ENCODE peak calls at places on chromosomes 12 and 14, in eight cellular contexts. One of them, this sample, is unnamed.

GRCh38 chr12:91813701-91814100 is 331.9 kb downstream of the BTG1 start:
- DNase-seq in left lung: no peak
- DNase-seq in body of pancreas: no peak
- DNase-seq in upper lobe of right lung: no peak
- DNase-seq in tibial artery: no peak
- DNase-seq in cardiac muscle cell: no peak
- DNase-seq in right atrium auricular region: no peak
- DNase-seq in fibroblast of lung: peak; percentile 28
- DNase-seq in this sample: no peak

GRCh38 chr12:107287436-107288413 is 194.4 kb upstream of the CRY1 start:
- DNase-seq in left lung: no peak
- DNase-seq in body of pancreas: no peak
- DNase-seq in upper lobe of right lung: no peak
- DNase-seq in tibial artery: no peak
- DNase-seq in cardiac muscle cell: no peak
- DNase-seq in right atrium auricular region: no peak
- DNase-seq in fibroblast of lung: peak; percentile 29
- DNase-seq in this sample: peak; percentile 87

GRCh38 chr12:34295366-34296142 is 273.3 kb downstream of the ALG10 start:
- DNase-seq in left lung: peak; percentile 13
- DNase-seq in body of pancreas: peak; percentile 2
- DNase-seq in upper lobe of right lung: no peak
- DNase-seq in tibial artery: peak; percentile 48
- DNase-seq in cardiac muscle cell: no peak
- DNase-seq in right atrium auricular region: no peak
- DNase-seq in fibroblast of lung: no peak
- DNase-seq in this sample: no peak

GRCh38 chr14:69547701-69548348 is 26.8 kb downstream of the CCDC177 start:
- DNase-seq in left lung: no peak
- DNase-seq in body of pancreas: peak; percentile 14
- DNase-seq in upper lobe of right lung: no peak
- DNase-seq in tibial artery: no peak
- DNase-seq in cardiac muscle cell: peak; percentile 63
- DNase-seq in right atrium auricular region: no peak
- DNase-seq in fibroblast of lung: peak; percentile 53
- DNase-seq in this sample: no peak

GRCh38 chr12:51371295-51371953 is 19.8 kb downstream of the GALNT6 start:
- DNase-seq in left lung: peak; percentile 77
- DNase-seq in body of pancreas: peak; percentile 70
- DNase-seq in upper lobe of right lung: no peak
- DNase-seq in tibial artery: peak; percentile 90
- DNase-seq in cardiac muscle cell: peak; percentile 36
- DNase-seq in right atrium auricular region: peak; percentile 78
- DNase-seq in fibroblast of lung: peak; percentile 98
- DNase-seq in this sample: no peak

GRCh38 chr14:61484826-61485584 is 163.6 kb downstream of the PRKCH start:
- DNase-seq in left lung: no peak
- DNase-seq in body of pancreas: peak; percentile 71
- DNase-seq in upper lobe of right lung: no peak
- DNase-seq in tibial artery: no peak
- DNase-seq in cardiac muscle cell: no peak
- DNase-seq in right atrium auricular region: no peak
- DNase-seq in fibroblast of lung: no peak
- DNase-seq in this sample: no peak

GRCh38 chr12:52655251-52655650 is 3.2 kb upstream of the KRT2 start:
- DNase-seq in left lung: no peak
- DNase-seq in body of pancreas: no peak
- DNase-seq in upper lobe of right lung: no peak
- DNase-seq in tibial artery: no peak
- DNase-seq in cardiac muscle cell: no peak
- DNase-seq in right atrium auricular region: peak; percentile 44
- DNase-seq in fibroblast of lung: peak; percentile 4
- DNase-seq in this sample: no peak

GRCh38 chr12:13425766-13426165 is 229.2 kb downstream of the EMP1 start:
- DNase-seq in left lung: no peak
- DNase-seq in body of pancreas: no peak
- DNase-seq in upper lobe of right lung: no peak
- DNase-seq in tibial artery: no peak
- DNase-seq in cardiac muscle cell: no peak
- DNase-seq in right atrium auricular region: no peak
- DNase-seq in fibroblast of lung: peak; percentile 90
- DNase-seq in this sample: no peak

GRCh38 chr14:105841022-105842009 is 314.9 kb downstream of the TMEM121 start:
- DNase-seq in left lung: peak; percentile 24
- DNase-seq in body of pancreas: no peak
- DNase-seq in upper lobe of right lung: peak; percentile 59
- DNase-seq in tibial artery: peak; percentile 62
- DNase-seq in cardiac muscle cell: no peak
- DNase-seq in right atrium auricular region: peak; percentile 34
- DNase-seq in fibroblast of lung: no peak
- DNase-seq in this sample: no peak

GRCh38 chr14:50828738-50829471 is 2.1 kb downstream of the NIN start:
- DNase-seq in left lung: no peak
- DNase-seq in body of pancreas: no peak
- DNase-seq in upper lobe of right lung: no peak
- DNase-seq in tibial artery: no peak
- DNase-seq in cardiac muscle cell: no peak
- DNase-seq in right atrium auricular region: no peak
- DNase-seq in fibroblast of lung: no peak
- DNase-seq in this sample: peak; percentile 47
- TF ChIP-seq CTCF in left lung: no peak
- TF ChIP-seq CTCF in body of pancreas: no peak
- TF ChIP-seq CTCF in upper lobe of right lung: no peak
- TF ChIP-seq CTCF in tibial artery: no peak
- TF ChIP-seq CTCF in cardiac muscle cell: no peak
- TF ChIP-seq CTCF in right atrium auricular region: no peak
- TF ChIP-seq CTCF in fibroblast of lung: no peak
- TF ChIP-seq CTCF in this sample: no peak

GRCh38 chr14:50173891-50174290 is 57.5 kb downstream of the SOS2 start:
- DNase-seq in left lung: no peak
- DNase-seq in body of pancreas: no peak
- DNase-seq in upper lobe of right lung: no peak
- DNase-seq in tibial artery: no peak
- DNase-seq in cardiac muscle cell: no peak
- DNase-seq in right atrium auricular region: no peak
- DNase-seq in fibroblast of lung: peak; percentile 51
- DNase-seq in this sample: no peak
- H3K4me1 ChIP-seq in left lung: no peaks in the 10 kb centered on the region
- H3K4me1 ChIP-seq in body of pancreas: no peaks in the 10 kb centered on the region
- H3K4me1 ChIP-seq in upper lobe of right lung: no peaks in the 10 kb centered on the region
- H3K4me1 ChIP-seq in tibial artery: no peaks in the 10 kb centered on the region
- H3K4me1 ChIP-seq in cardiac muscle cell: no peaks in the 10 kb centered on the region
- H3K4me1 ChIP-seq in right atrium auricular region: no peaks in the 10 kb centered on the region
- H3K4me1 ChIP-seq in fibroblast of lung: no peaks in the 10 kb centered on the region
- H3K4me1 ChIP-seq in this sample: no peaks in the 10 kb centered on the region

DNA sequence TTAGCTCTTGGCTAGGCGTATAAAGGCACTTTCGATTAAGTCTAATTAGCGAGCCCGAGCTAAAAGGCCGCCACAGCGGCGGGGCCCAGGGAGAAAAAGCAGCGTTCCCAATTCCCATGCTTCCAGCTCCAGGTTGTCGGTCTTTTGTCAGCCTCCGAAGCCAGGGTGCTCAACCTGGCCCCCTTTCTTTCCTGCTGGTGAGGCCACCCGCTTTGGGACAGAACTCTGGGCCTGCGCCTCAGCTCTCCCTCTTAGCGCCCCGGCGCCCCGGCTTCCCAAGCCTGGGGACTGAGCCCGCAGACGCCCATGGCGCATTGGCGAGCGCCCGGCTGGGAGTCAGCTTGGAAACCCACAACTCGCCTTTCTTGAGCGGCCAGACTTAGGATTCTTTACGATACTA is 33.4 kb upstream of the TBX5 start:
- DNase-seq in left lung: no peak
- DNase-seq in body of pancreas: no peak
- DNase-seq in upper lobe of right lung: no peak
- DNase-seq in tibial artery: no peak
- DNase-seq in cardiac muscle cell: no peak
- DNase-seq in right atrium auricular region: no peak
- DNase-seq in fibroblast of lung: no peak
- DNase-seq in this sample: no peak
- H3K27me3 ChIP-seq in left lung: peaks cover 72% of the 10 kb centered on the region
- H3K27me3 ChIP-seq in body of pancreas: no peaks in the 10 kb centered on the region
- H3K27me3 ChIP-seq in upper lobe of right lung: peaks cover 65% of the 10 kb centered on the region
- H3K27me3 ChIP-seq in tibial artery: peaks cover 73% of the 10 kb centered on the region
- H3K27me3 ChIP-seq in cardiac muscle cell: peaks cover 100% of the 10 kb centered on the region
- H3K27me3 ChIP-seq in right atrium auricular region: no peaks in the 10 kb centered on the region
- H3K27me3 ChIP-seq in fibroblast of lung: peaks cover 42% of the 10 kb centered on the region
- H3K27me3 ChIP-seq in this sample: peaks cover 15% of the 10 kb centered on the region

GRCh38 chr12:109612975-109613502 is 39.4 kb downstream of the MVK start:
- DNase-seq in left lung: no peak
- DNase-seq in body of pancreas: no peak
- DNase-seq in upper lobe of right lung: no peak
- DNase-seq in tibial artery: no peak
- DNase-seq in cardiac muscle cell: no peak
- DNase-seq in right atrium auricular region: no peak
- DNase-seq in fibroblast of lung: no peak
- DNase-seq in this sample: no peak
- TF ChIP-seq CTCF in left lung: no peak
- TF ChIP-seq CTCF in body of pancreas: no peak
- TF ChIP-seq CTCF in upper lobe of right lung: peak; percentile 7
- TF ChIP-seq CTCF in tibial artery: no peak
- TF ChIP-seq CTCF in cardiac muscle cell: peak; percentile 41
- TF ChIP-seq CTCF in right atrium auricular region: no peak
- TF ChIP-seq CTCF in fibroblast of lung: no peak
- TF ChIP-seq CTCF in this sample: no peak

GRCh38 chr12:111412830-111413441 is 7.2 kb downstream of the SH2B3 start:
- DNase-seq in left lung: no peak
- DNase-seq in body of pancreas: no peak
- DNase-seq in upper lobe of right lung: no peak
- DNase-seq in tibial artery: no peak
- DNase-seq in cardiac muscle cell: no peak
- DNase-seq in right atrium auricular region: no peak
- DNase-seq in fibroblast of lung: no peak
- DNase-seq in this sample: no peak
- H3K4me1 ChIP-seq in left lung: peaks cover 32% of the 10 kb centered on the region
- H3K4me1 ChIP-seq in body of pancreas: peaks cover 56% of the 10 kb centered on the region
- H3K4me1 ChIP-seq in upper lobe of right lung: peaks cover 57% of the 10 kb centered on the region
- H3K4me1 ChIP-seq in tibial artery: peaks cover 54% of the 10 kb centered on the region
- H3K4me1 ChIP-seq in cardiac muscle cell: peaks cover 28% of the 10 kb centered on the region
- H3K4me1 ChIP-seq in right atrium auricular region: no peaks in the 10 kb centered on the region
- H3K4me1 ChIP-seq in fibroblast of lung: peaks cover 49% of the 10 kb centered on the region
- H3K4me1 ChIP-seq in this sample: peaks cover 59% of the 10 kb centered on the region

GRCh38 chr14:94458096-94458495 is 5.5 kb upstream of the SERPINA11 start:
- DNase-seq in left lung: no peak
- DNase-seq in body of pancreas: no peak
- DNase-seq in upper lobe of right lung: no peak
- DNase-seq in tibial artery: no peak
- DNase-seq in cardiac muscle cell: no peak
- DNase-seq in right atrium auricular region: peak; percentile 30
- DNase-seq in fibroblast of lung: no peak
- DNase-seq in this sample: no peak
- H3K27me3 ChIP-seq in left lung: no peaks in the 10 kb centered on the region
- H3K27me3 ChIP-seq in body of pancreas: no peaks in the 10 kb centered on the region
- H3K27me3 ChIP-seq in upper lobe of right lung: no peaks in the 10 kb centered on the region
- H3K27me3 ChIP-seq in tibial artery: no peaks in the 10 kb centered on the region
- H3K27me3 ChIP-seq in cardiac muscle cell: no peaks in the 10 kb centered on the region
- H3K27me3 ChIP-seq in right atrium auricular region: no peaks in the 10 kb centered on the region
- H3K27me3 ChIP-seq in fibroblast of lung: no peaks in the 10 kb centered on the region
- H3K27me3 ChIP-seq in this sample: no peaks in the 10 kb centered on the region

GRCh38 chr12:78120866-78121590 is 290.3 kb downstream of the NAV3 start:
- DNase-seq in left lung: no peak
- DNase-seq in body of pancreas: peak; percentile 15
- DNase-seq in upper lobe of right lung: no peak
- DNase-seq in tibial artery: no peak
- DNase-seq in cardiac muscle cell: no peak
- DNase-seq in right atrium auricular region: no peak
- DNase-seq in fibroblast of lung: peak; percentile 26
- DNase-seq in this sample: no peak
- TF ChIP-seq CTCF in left lung: no peak
- TF ChIP-seq CTCF in body of pancreas: no peak
- TF ChIP-seq CTCF in upper lobe of right lung: peak; percentile 29
- TF ChIP-seq CTCF in tibial artery: no peak
- TF ChIP-seq CTCF in cardiac muscle cell: peak; percentile 40
- TF ChIP-seq CTCF in right atrium auricular region: no peak
- TF ChIP-seq CTCF in fibroblast of lung: peak; percentile 2
- TF ChIP-seq CTCF in this sample: no peak

DNA sequence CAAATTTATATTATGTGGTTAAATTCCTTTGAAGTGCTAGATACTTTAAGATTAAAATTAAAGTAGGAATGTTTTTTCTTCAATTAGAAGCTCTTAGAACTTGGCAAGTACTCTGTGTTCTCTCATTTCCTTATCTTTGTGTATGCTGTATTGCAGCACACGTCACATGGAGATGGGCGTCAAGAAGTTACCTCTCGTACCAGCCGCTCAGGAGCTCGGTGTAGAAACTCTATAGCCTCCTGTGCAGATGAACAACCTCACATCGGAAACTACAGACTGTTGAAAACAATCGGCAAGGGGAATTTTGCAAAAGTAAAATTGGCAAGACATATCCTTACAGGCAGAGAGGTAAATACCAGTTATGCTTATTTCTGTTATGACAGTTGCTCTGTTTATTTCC is 19.7 kb downstream of the MARK3 start:
- DNase-seq in left lung: peak; percentile 46
- DNase-seq in body of pancreas: peak; percentile 78
- DNase-seq in upper lobe of right lung: no peak
- DNase-seq in tibial artery: no peak
- DNase-seq in cardiac muscle cell: no peak
- DNase-seq in right atrium auricular region: no peak
- DNase-seq in fibroblast of lung: no peak
- DNase-seq in this sample: no peak
- H3K4me1 ChIP-seq in left lung: peaks cover 45% of the 10 kb centered on the region
- H3K4me1 ChIP-seq in body of pancreas: peaks cover 87% of the 10 kb centered on the region
- H3K4me1 ChIP-seq in upper lobe of right lung: peaks cover 85% of the 10 kb centered on the region
- H3K4me1 ChIP-seq in tibial artery: peaks cover 38% of the 10 kb centered on the region
- H3K4me1 ChIP-seq in cardiac muscle cell: peaks cover 46% of the 10 kb centered on the region
- H3K4me1 ChIP-seq in right atrium auricular region: no peaks in the 10 kb centered on the region
- H3K4me1 ChIP-seq in fibroblast of lung: peaks cover 19% of the 10 kb centered on the region
- H3K4me1 ChIP-seq in this sample: peaks cover 65% of the 10 kb centered on the region

GRCh38 chr12:80707830-80708534 is 548 bp downstream of the MYF6 start:
- DNase-seq in left lung: no peak
- DNase-seq in body of pancreas: no peak
- DNase-seq in upper lobe of right lung: no peak
- DNase-seq in tibial artery: no peak
- DNase-seq in cardiac muscle cell: no peak
- DNase-seq in right atrium auricular region: no peak
- DNase-seq in fibroblast of lung: no peak
- DNase-seq in this sample: no peak
- H3K27me3 ChIP-seq in left lung: peaks cover 55% of the 10 kb centered on the region
- H3K27me3 ChIP-seq in body of pancreas: no peaks in the 10 kb centered on the region
- H3K27me3 ChIP-seq in upper lobe of right lung: peaks cover 15% of the 10 kb centered on the region
- H3K27me3 ChIP-seq in tibial artery: peaks cover 24% of the 10 kb centered on the region
- H3K27me3 ChIP-seq in cardiac muscle cell: peaks cover 73% of the 10 kb centered on the region
- H3K27me3 ChIP-seq in right atrium auricular region: peaks cover 4% of the 10 kb centered on the region
- H3K27me3 ChIP-seq in fibroblast of lung: no peaks in the 10 kb centered on the region
- H3K27me3 ChIP-seq in this sample: peaks cover 15% of the 10 kb centered on the region